ENCODE peak calls at places on chromosome 21, in four cellular contexts. P is transverse colon, Y is esophagus squamous epithelium, B is sigmoid colon. L is an unnamed sample.

GRCh38 chr21:42248783-42249597 is 30.1 kb downstream of the ABCG1 start:
- DNase-seq in B (no peak), Y (no peak), P (no peak), L (no peak)

GRCh38 chr21:21148009-21148408 is 149.8 kb downstream of the NCAM2 start:
- DNase-seq in P (no peak), Y (no peak), B (no peak), L (no peak)

GRCh38 chr21:26169061-26169610 is 1.4 kb downstream of the APP start:
- DNase-seq in B (peak; percentile 70), Y (no peak), P (peak; percentile 49), L (peak; percentile 26)

GRCh38 chr21:36065497-36066036 is 4.3 kb upstream of the CBR1 start:
- DNase-seq in P (no peak), Y (no peak), B (no peak), L (no peak)

GRCh38 chr21:45464309-45464708 is 59.3 kb downstream of the COL18A1 start:
- DNase-seq in B (no peak), P (no peak), Y (no peak), L (no peak)

GRCh38 chr21:42684109-42684916 is 30.9 kb downstream of the PDE9A start:
- DNase-seq in B (peak; percentile 77), P (no peak), Y (no peak), L (no peak)

GRCh38 chr21:45923146-45923545 is 58.4 kb upstream of the COL6A1 start:
- DNase-seq in Y (no peak), B (peak; percentile 89), P (peak; percentile 46), L (peak; percentile 35)

GRCh38 chr21:42393443-42393950 is 2.4 kb downstream of the TMPRSS3 start:
- DNase-seq in B (no peak), P (no peak), Y (no peak), L (no peak)

GRCh38 chr21:25929859-25930520 is 195.2 kb downstream of the GABPA start:
- DNase-seq in P (no peak), B (no peak), Y (no peak), L (no peak)

GRCh38 chr21:17803536-17803935 is 15.6 kb downstream of the C21orf91 start:
- DNase-seq in B (no peak), P (no peak), Y (no peak), L (no peak)

GRCh38 chr21:41593051-41593783 is 85.3 kb upstream of the TMPRSS2 start:
- DNase-seq in Y (no peak), P (no peak), B (no peak), L (no peak)

GRCh38 chr21:35743571-35743970 is 316.8 kb downstream of the SETD4 start:
- DNase-seq in Y (no peak), P (no peak), B (no peak), L (no peak)

GRCh38 chr21:36200089-36200561 is 43.5 kb downstream of the DOP1B start:
- DNase-seq in P (no peak), Y (no peak), B (no peak), L (no peak)

GRCh38 chr21:42475526-42476492 is 20.2 kb downstream of the RSPH1 start:
- DNase-seq in B (no peak), P (no peak), Y (no peak), L (peak; percentile 76)

GRCh38 chr21:42009018-42009830 is 936 bp downstream of the ZBTB21 start:
- DNase-seq in P (peak; percentile 71), Y (no peak), B (peak; percentile 81), L (peak; percentile 94)

GRCh38 chr21:25421327-25422028 is 185.8 kb downstream of the MRPL39 start:
- DNase-seq in P (peak; percentile 36), Y (no peak), B (no peak), L (no peak)

GRCh38 chr21:45412909-45413581 is 8.1 kb downstream of the COL18A1 start:
- DNase-seq in B (peak; percentile 68), P (no peak), Y (no peak), L (no peak)

GRCh38 chr21:21971384-21971783 is 973.2 kb downstream of the NCAM2 start:
- DNase-seq in P (no peak), B (no peak), Y (no peak), L (no peak)

GRCh38 chr21:46191257-46191685 is 7.0 kb upstream of the SPATC1L start:
- DNase-seq in Y (no peak), P (no peak), B (peak; percentile 82), L (peak; percentile 67)

GRCh38 chr21:45747802-45748445 is 104.4 kb downstream of the PCBP3 start:
- DNase-seq in Y (no peak), B (no peak), P (no peak), L (no peak)

GRCh38 chr21:35563885-35564451 is 496.4 kb downstream of the SETD4 start:
- DNase-seq in B (peak; percentile 74), Y (no peak), P (peak; percentile 11), L (peak; percentile 86)

GRCh38 chr21:25956993-25957714 is 213.4 kb downstream of the APP start:
- DNase-seq in B (no peak), Y (no peak), P (no peak), L (no peak)

GRCh38 chr21:17463441-17463840 is 49.4 kb upstream of the CXADR start:
- DNase-seq in B (no peak), P (no peak), Y (no peak), L (peak; percentile 11)

GRCh38 chr21:46121286-46122221 is 23.6 kb downstream of the COL6A2 start:
- DNase-seq in Y (no peak), B (peak; percentile 67), P (peak; percentile 6), L (no peak)

GRCh38 chr21:45289655-45290515 is 2.2 kb upstream of the POFUT2 start:
- DNase-seq in B (no peak), Y (no peak), P (no peak), L (no peak)

GRCh38 chr21:42616366-42617340 is 36.8 kb upstream of the PDE9A start:
- DNase-seq in P (no peak), Y (no peak), B (no peak), L (no peak)

GRCh38 chr21:8998946-8999681 is 1522.3 kb upstream of the TPTE start:
- DNase-seq in P (no peak), Y (no peak), B (no peak), L (no peak)

GRCh38 chr21:41894922-41895557 is 15.9 kb upstream of the PRDM15 start:
- DNase-seq in P (no peak), Y (no peak), B (peak; percentile 40), L (no peak)

GRCh38 chr21:41169701-41170100 is 1.7 kb downstream of the BACE2 start:
- DNase-seq in B (no peak), P (no peak), Y (no peak), L (no peak)

GRCh38 chr21:20811702-20812101 is 186.5 kb upstream of the NCAM2 start:
- DNase-seq in B (no peak), Y (no peak), P (no peak), L (no peak)

GRCh38 chr21:31872072-31872451 is 758 bp upstream of the HUNK start:
- DNase-seq in Y (no peak), P (no peak), B (no peak), L (no peak)

GRCh38 chr21:31874817-31875216 is 2.0 kb downstream of the HUNK start:
- DNase-seq in Y (no peak), P (peak; percentile 26), B (no peak), L (peak; percentile 86)

GRCh38 chr21:31873696-31874599 is 1.1 kb downstream of the HUNK start:
- DNase-seq in Y (no peak), P (peak; percentile 68), B (peak; percentile 72), L (no peak)

GRCh38 chr21:31873275-31873695 is 465 bp downstream of the HUNK start:
- DNase-seq in P (peak; percentile 44), Y (no peak), B (no peak), L (no peak)

GRCh38 chr21:31872452-31873274 is at the start of gene HUNK:
- DNase-seq in B (no peak), P (peak; percentile 58), Y (no peak), L (peak; percentile 89)
- TF ChIP-seq POLR2A in B (no peak), P (no peak), Y (no peak), L (no peak)

GRCh38 chr21:37363936-37364335 is 2.6 kb upstream of the DYRK1A start:
- DNase-seq in Y (no peak), P (no peak), B (no peak), L (no peak)

GRCh38 chr21:37357691-37358090 is 8.9 kb upstream of the DYRK1A start:
- DNase-seq in P (no peak), B (no peak), Y (no peak), L (no peak)

GRCh38 chr21:37356710-37357109 is 9.9 kb upstream of the DYRK1A start:
- DNase-seq in B (no peak), Y (no peak), P (no peak), L (no peak)

DNA sequence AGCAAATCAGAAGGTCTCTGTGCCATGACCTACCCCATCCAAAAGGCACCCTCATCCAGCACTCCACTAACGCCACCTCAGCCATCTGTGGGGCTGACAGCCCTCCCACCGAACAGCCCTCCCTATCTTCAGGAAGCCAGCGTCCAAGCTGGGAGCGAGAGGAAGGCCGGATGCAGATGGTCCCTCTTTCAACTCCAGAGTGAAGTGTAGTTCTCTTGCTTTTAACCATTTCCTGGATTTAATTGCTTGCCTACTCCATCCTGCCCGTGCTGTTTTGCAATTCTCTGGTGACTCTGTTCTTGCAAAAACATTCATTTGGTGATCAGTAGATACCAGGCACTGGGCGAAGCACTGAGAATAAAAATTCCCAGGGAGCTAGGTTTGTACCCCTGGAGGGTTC is 8.2 kb upstream of the DYRK1A start:
- DNase-seq in B (no peak), Y (no peak), P (no peak), L (no peak)
- H3K4me3 ChIP-seq in B (no peak overlapping the region), Y (no peak overlapping the region), P (no peak overlapping the region), L (no peak overlapping the region)

DNA sequence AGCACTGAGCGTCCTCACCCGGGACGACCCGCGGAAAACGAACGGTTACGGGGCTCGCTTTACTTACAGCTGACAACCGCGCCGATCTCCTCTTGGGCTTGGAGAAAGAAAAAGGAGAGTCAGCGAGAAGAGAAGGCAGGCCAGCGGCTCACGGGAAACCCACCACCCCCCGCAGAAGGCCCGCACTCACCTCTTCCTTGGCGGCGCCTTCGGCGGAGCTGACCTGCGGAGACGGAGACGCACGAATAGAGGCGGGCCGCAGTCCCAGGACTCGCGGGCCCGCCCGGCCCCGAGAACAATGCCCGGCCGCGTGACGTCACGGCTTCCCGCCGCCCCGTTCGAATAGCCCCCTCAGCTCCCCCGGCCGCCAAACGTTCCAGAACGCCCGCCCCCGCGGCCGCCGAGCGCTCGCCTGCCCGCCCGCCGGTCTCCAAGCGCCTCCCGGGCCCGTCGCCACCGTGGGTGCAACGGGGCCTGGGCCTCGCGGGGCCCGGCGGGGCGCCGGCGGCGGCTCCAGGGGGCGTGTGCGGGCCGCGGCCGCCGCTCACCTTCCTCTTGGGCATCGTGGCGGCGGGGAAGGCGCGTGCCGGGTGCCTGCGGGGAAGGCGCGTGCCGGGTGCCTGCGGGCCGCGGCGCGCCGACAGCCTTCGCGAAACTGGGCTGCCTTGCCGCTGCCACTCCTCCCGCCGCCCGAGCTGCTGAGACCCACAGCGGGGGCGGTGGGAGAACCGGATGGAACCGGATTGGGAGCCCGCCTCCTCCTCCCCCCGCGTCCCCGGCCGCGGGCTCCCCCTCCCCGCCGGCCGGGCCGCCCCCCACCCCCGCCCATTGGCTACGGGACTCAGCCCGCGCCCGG is at the start of gene HMGN1:
- DNase-seq in B (peak; percentile 91), P (peak; percentile 88), Y (peak; percentile 77), L (peak; percentile 96)
- TF ChIP-seq POLR2A in B (peak; percentile 33), P (peak; percentile 53), Y (peak; percentile 78), L (no peak)

DNA sequence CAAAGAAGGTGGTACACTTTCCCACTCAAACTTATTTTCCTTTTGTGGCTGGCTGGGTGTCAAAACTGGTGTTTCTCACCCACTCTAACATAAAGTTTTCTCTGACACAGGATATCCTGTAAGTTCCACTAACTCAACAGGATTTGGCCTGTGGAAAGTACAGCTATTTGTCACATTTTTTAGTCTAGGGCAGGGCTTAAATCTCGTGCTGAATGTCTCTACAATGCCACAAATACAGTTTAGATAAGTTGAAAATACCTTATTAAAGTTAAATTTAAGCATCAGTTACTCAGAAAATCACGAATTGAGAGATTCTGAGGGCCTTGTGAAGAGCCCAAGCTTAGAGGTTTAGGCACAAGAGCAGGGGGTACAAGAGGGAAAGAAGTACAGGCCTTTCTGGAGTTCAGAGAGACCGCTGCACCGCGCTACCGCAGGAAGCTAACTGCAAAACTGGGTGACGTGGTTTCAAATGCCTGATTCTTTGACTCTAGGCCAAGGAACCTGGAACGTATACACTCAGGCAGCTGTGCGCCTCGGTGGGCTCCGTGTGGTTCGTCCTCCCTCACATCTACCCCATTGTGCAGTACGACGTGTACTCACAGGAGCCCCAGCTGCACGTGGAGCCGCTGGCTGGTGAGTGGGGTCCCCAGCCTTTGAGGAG is 23.4 kb upstream of the PWP2 start:
- DNase-seq in B (no peak), P (no peak), Y (no peak), L (no peak)
- H3K4me3 ChIP-seq in B (no peak overlapping the region), P (no peak overlapping the region), Y (no peak overlapping the region), L (no peak overlapping the region)

L was measured in lower leg skin.